ENCODE peak calls at places on chromosomes 5 and 9, in five cellular contexts. M, P, K, E and V are unnamed samples.

GRCh38 chr9:98318041-98318790 is 62.8 kb upstream of the TBC1D2 start:
- DNase-seq in M (no peak), P (no peak), K (no peak), E (no peak), V (no peak)

GRCh38 chr5:172117977-172118701 is 69.9 kb downstream of the STK10 start:
- DNase-seq in M (no peak), P (no peak), K (no peak), E (no peak), V (no peak)

GRCh38 chr5:8826491-8826890 is 719.4 kb downstream of the SEMA5A start:
- DNase-seq in M (no peak), P (no peak), K (no peak), E (no peak), V (no peak)

GRCh38 chr9:106828965-106829364 is 34.0 kb upstream of the ZNF462 start:
- DNase-seq in M (no peak), P (no peak), K (no peak), E (no peak), V (no peak)

GRCh38 chr9:136178773-136179075 is 26.2 kb downstream of the LHX3 start:
- DNase-seq in M (no peak), P (no peak), K (no peak), E (no peak), V (no peak)

GRCh38 chr5:123549256-123549904 is 37.4 kb downstream of the CSNK1G3 start:
- DNase-seq in M (peak; percentile 85), P (no peak), K (peak; percentile 93), E (no peak), V (no peak)

GRCh38 chr5:126864042-126864688 is 87.2 kb downstream of the LMNB1 start:
- DNase-seq in M (no peak), P (no peak), K (no peak), E (no peak), V (no peak)

GRCh38 chr9:26656003-26656940 is 236.3 kb downstream of the CAAP1 start:
- DNase-seq in M (no peak), P (peak; percentile 56), K (no peak), E (no peak), V (peak; percentile 5)

GRCh38 chr5:150545246-150545645 is 37.3 kb downstream of the NDST1 start:
- DNase-seq in M (no peak), P (no peak), K (no peak), E (no peak), V (no peak)

GRCh38 chr5:51326844-51327243 is 56.4 kb upstream of the ISL1 start:
- DNase-seq in M (no peak), P (no peak), K (no peak), E (no peak), V (no peak)

GRCh38 chr5:36054646-36055045 is 12.0 kb downstream of the UGT3A2 start:
- DNase-seq in M (no peak), P (no peak), K (no peak), E (no peak), V (no peak)

GRCh38 chr9:81242866-81243265 is 446.5 kb downstream of the TLE1 start:
- DNase-seq in M (no peak), P (no peak), K (no peak), E (no peak), V (no peak)

GRCh38 chr5:2550479-2550878 is 201.0 kb downstream of the IRX2 start:
- DNase-seq in M (no peak), P (no peak), K (no peak), E (no peak), V (no peak)

GRCh38 chr5:15943487-15943886 is 236.1 kb downstream of the MARCHF11 start:
- DNase-seq in M (no peak), P (no peak), K (no peak), E (no peak), V (peak; percentile 20)

GRCh38 chr9:16871358-16872151 is 1.1 kb upstream of the BNC2 start:
- DNase-seq in M (no peak), P (no peak), K (peak; percentile 57), E (peak; percentile 58), V (peak; percentile 73)

GRCh38 chr9:106893088-106893487 is 30.1 kb downstream of the ZNF462 start:
- DNase-seq in M (no peak), P (no peak), K (no peak), E (no peak), V (peak; percentile 35)

GRCh38 chr5:78065663-78066062 is 228.8 kb downstream of the AP3B1 start:
- DNase-seq in M (no peak), P (no peak), K (no peak), E (no peak), V (no peak)

GRCh38 chr9:119689879-119690278 is 320.6 kb upstream of the BRINP1 start:
- DNase-seq in M (no peak), P (no peak), K (peak; percentile 9), E (no peak), V (no peak)

GRCh38 chr9:108864446-108864845 is 2.4 kb downstream of the ACTL7A start:
- DNase-seq in M (no peak), P (no peak), K (no peak), E (no peak), V (no peak)
- TF ChIP-seq CTCF in M (no peak), P (no peak), K (no peak), E (no peak), V (peak; percentile 10)

GRCh38 chr9:114583776-114584175 is 3.8 kb upstream of the ATP6V1G1 start:
- DNase-seq in M (no peak), P (no peak), K (no peak), E (no peak), V (no peak)

GRCh38 chr9:114588150-114588663 is 638 bp downstream of the ATP6V1G1 start:
- DNase-seq in M (no peak), P (no peak), K (no peak), E (no peak), V (peak; percentile 62)

GRCh38 chr9:114590328-114590727 is 2.8 kb downstream of the ATP6V1G1 start:
- DNase-seq in M (no peak), P (no peak), K (no peak), E (no peak), V (no peak)

GRCh38 chr9:114588671-114589526 is 1.3 kb downstream of the ATP6V1G1 start:
- DNase-seq in M (no peak), P (no peak), K (no peak), E (no peak), V (peak; percentile 43)

GRCh38 chr9:114587345-114588149 is at the start of gene ATP6V1G1:
- DNase-seq in M (peak; percentile 96), P (peak; percentile 97), K (peak; percentile 100), E (peak; percentile 100), V (peak; percentile 99)
- TF ChIP-seq CTCF in M (peak; percentile 17), P (peak; percentile 62), K (no peak), E (no peak), V (peak; percentile 10)

DNA sequence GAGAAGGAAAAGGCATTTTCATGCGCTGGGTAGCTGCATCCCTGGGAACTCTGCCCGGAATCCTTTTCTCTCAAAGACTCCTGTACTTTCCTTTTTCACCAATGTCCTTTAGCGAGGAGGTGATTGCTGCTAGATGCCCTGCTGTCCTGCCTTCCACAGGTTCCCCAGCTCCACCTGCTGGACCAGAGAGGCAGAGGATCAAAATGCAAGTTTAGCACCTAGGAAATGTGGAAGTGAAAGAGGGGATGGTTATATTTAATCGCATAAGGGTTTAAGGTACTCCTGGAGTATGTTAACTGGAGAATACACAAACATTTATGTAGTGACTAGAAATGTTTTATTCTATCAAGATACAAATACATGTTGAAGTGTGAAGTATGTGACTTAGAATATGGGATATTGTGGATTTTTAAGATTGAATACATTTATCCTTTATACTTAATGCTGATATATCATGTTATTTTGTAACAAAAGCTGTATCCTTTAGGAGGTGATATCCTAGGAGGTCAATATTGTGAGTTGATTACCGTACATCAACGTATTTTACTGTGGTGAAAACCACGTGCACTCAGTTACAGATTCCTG is 145.8 kb downstream of the ARHGAP26 start:
- DNase-seq in M (peak; percentile 51), P (no peak), K (peak; percentile 58), E (no peak), V (peak; percentile 42)
- TF ChIP-seq CTCF in M (peak; percentile 70), P (peak; percentile 44), K (peak; percentile 78), E (no peak), V (peak; percentile 69)

GRCh38 chr9:68702493-68702892 is 2.5 kb upstream of the PIP5K1B start:
- DNase-seq in M (no peak), P (no peak), K (no peak), E (no peak), V (no peak)

GRCh38 chr9:68698943-68699509 is 6.0 kb upstream of the PIP5K1B start:
- DNase-seq in M (no peak), P (no peak), K (no peak), E (no peak), V (no peak)

GRCh38 chr9:68692519-68692918 is 12.5 kb upstream of the PIP5K1B start:
- DNase-seq in M (no peak), P (no peak), K (no peak), E (no peak), V (no peak)

GRCh38 chr9:68694125-68694524 is 10.9 kb upstream of the PIP5K1B start:
- DNase-seq in M (no peak), P (no peak), K (no peak), E (no peak), V (no peak)

DNA sequence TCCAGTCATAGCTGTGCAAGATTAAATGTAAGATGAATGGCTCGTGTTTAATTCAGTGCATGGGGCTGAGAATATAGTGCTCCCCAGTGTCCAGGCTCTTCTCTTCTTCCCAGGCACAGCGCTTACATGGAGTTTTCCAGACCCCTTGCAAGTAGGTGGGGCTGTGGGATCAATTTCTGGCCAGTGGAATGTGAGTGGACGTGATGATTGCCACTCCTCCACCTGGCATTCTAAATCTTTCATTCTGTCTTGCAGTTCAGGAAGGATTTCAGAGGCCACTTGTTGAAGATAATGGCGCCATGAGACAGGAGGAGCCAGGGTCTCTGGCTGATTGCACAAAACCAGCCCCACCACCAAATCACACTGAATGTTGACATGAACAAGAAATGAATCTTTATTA is 7.2 kb upstream of the PIP5K1B start:
- DNase-seq in M (no peak), P (no peak), K (no peak), E (no peak), V (no peak)
- TF ChIP-seq CTCF in M (no peak), P (no peak), K (no peak), E (no peak), V (no peak)

GRCh38 chr5:133458435-133458834 is 153.9 kb downstream of the FSTL4 start:
- DNase-seq in M (no peak), P (no peak), K (no peak), E (no peak), V (no peak)

GRCh38 chr5:133461796-133462516 is 150.4 kb downstream of the FSTL4 start:
- DNase-seq in M (no peak), P (no peak), K (no peak), E (no peak), V (no peak)

GRCh38 chr5:133459474-133460155 is 152.7 kb downstream of the FSTL4 start:
- DNase-seq in M (no peak), P (no peak), K (no peak), E (no peak), V (no peak)

GRCh38 chr5:133457956-133458355 is 154.4 kb downstream of the FSTL4 start:
- DNase-seq in M (no peak), P (no peak), K (no peak), E (no peak), V (no peak)

GRCh38 chr5:133460172-133460758 is 152.1 kb downstream of the FSTL4 start:
- DNase-seq in M (no peak), P (no peak), K (peak; percentile 10), E (no peak), V (peak; percentile 8)
- TF ChIP-seq CTCF in M (peak; percentile 70), P (no peak), K (peak; percentile 64), E (no peak), V (peak; percentile 51)